ENCODE peak calls at places on chromosomes 1 and 21, in four cellular contexts. F, I, A and Y are unnamed samples.

GRCh38 chr1:167446946-167447345 is 71.4 kb downstream of the CD247 start:
- DNase-seq in F (no peak), I (no peak), A (no peak), Y (no peak)

GRCh38 chr1:156926175-156926574 is 5.7 kb downstream of the LRRC71 start:
- DNase-seq in F (no peak), I (peak; percentile 43), A (no peak), Y (no peak)

GRCh38 chr1:143720087-143721023 is 251.4 kb downstream of the FAM72C start:
- DNase-seq in F (no peak), I (peak; percentile 50), A (no peak), Y (peak; percentile 61)

GRCh38 chr1:54327386-54328116 is 78.6 kb downstream of the SSBP3 start:
- DNase-seq in F (no peak), I (no peak), A (no peak), Y (no peak)

GRCh38 chr1:180925471-180926051 is 12.9 kb downstream of the KIAA1614 start:
- DNase-seq in F (peak; percentile 84), I (no peak), A (no peak), Y (no peak)

GRCh38 chr1:159441360-159441759 is 1.8 kb downstream of the OR10J1 start:
- DNase-seq in F (no peak), I (no peak), A (no peak), Y (no peak)

GRCh38 chr1:43976890-43977289 is 2.1 kb upstream of the B4GALT2 start:
- DNase-seq in F (no peak), I (no peak), A (no peak), Y (no peak)

GRCh38 chr1:228021526-228022030 is 14.8 kb downstream of the WNT3A start:
- DNase-seq in F (no peak), I (no peak), A (no peak), Y (peak; percentile 29)

GRCh38 chr1:151574575-151575529 is 34.7 kb downstream of the TUFT1 start:
- DNase-seq in F (no peak), I (peak; percentile 83), A (no peak), Y (no peak)

GRCh38 chr1:53328490-53329182 is 766 bp upstream of the LRP8 start:
- DNase-seq in F (no peak), I (no peak), A (no peak), Y (no peak)

GRCh38 chr1:59978026-59978425 is 51.5 kb upstream of the CYP2J2 start:
- DNase-seq in F (peak; percentile 29), I (no peak), A (no peak), Y (no peak)

GRCh38 chr1:240027059-240027462 is 64.6 kb upstream of the FMN2 start:
- DNase-seq in F (peak; percentile 9), I (peak; percentile 42), A (no peak), Y (peak; percentile 57)

GRCh38 chr1:117895482-117896114 is 33.8 kb downstream of the GDAP2 start:
- DNase-seq in F (peak; percentile 63), I (peak; percentile 53), A (peak; percentile 32), Y (no peak)

GRCh38 chr1:70427976-70428375 is 16.9 kb downstream of the CTH start:
- DNase-seq in F (no peak), I (no peak), A (no peak), Y (no peak)

GRCh38 chr1:55506686-55507577 is 291.8 kb upstream of the USP24 start:
- DNase-seq in F (no peak), I (no peak), A (no peak), Y (no peak)

GRCh38 chr1:92192246-92192645 is 25.5 kb upstream of the C1orf146 start:
- DNase-seq in F (no peak), I (no peak), A (no peak), Y (no peak)

GRCh38 chr21:30497065-30497464 is at the start of gene KRTAP19-4:
- DNase-seq in F (no peak), I (no peak), A (no peak), Y (no peak)

DNA sequence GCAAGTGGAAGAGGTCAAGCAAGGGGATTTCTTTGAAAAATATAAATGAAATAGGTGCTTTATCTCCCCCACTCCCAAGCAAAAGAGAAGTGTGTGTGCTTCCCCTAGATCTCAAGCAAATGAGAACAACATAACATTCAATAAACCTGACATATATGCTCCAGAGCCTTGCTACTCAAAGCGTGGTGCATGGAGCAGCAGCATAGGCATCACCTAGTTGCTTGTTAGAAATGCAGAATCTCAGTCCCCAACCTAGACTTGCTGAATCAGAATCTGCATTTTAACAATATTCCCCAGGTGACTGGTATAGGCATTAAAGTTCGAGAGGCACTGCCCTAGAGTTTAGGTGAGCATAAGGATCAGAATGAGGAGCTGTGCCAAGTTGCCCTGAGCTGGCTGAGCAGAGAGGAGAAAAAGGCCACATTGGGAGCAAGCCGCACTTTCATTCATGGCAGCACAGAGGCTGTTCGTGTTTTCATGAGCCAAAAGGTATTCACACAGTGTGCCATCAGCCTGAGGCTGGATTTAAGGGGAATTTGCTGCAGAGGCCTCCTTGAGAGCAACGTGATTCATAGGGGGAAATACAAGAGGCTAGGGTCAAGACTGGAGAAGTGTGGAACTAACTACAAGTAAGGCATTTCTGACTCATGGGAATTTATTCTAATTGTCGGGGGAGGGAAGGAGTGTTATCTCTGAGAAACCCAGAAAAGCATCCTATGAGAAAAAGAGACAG is 14.3 kb upstream of the LPAR3 start:
- DNase-seq in F (no peak), I (no peak), A (no peak), Y (peak; percentile 54)
- TF ChIP-seq BRCA1 in F (no peak), I (no peak), A (no peak), Y (no peak)

GRCh38 chr1:175254190-175254589 is 61.6 kb upstream of the KIAA0040 start:
- DNase-seq in F (no peak), I (no peak), A (no peak), Y (no peak)

GRCh38 chr1:175245324-175245723 is 52.7 kb upstream of the KIAA0040 start:
- DNase-seq in F (no peak), I (no peak), A (no peak), Y (no peak)

GRCh38 chr1:175244206-175244605 is 51.6 kb upstream of the KIAA0040 start:
- DNase-seq in F (no peak), I (no peak), A (no peak), Y (no peak)

GRCh38 chr1:175252561-175252960 is 60.0 kb upstream of the KIAA0040 start:
- DNase-seq in F (no peak), I (no peak), A (peak; percentile 34), Y (no peak)

DNA sequence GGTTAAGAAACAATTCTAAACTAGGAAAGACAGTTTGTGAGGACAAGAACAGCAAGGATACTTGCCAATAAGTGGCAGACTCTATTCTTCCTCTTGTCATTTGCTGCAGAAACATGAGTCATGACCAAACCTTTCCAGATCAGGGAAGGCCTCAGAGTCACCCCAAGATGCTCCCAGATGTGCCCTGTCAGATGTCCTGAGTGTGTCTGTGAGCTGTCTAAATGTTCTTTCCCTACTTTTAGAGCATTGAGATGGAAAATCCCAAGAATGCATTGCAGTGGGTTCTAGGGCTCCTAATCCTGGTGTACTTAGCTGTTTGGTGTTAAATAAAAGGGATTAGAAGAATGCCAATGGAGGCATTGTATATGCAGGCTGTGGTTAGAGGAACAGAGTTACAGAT is 57.5 kb upstream of the KIAA0040 start:
- DNase-seq in F (no peak), I (no peak), A (no peak), Y (no peak)
- TF ChIP-seq POLR2AphosphoS5 in F (no peak), I (no peak), A (no peak), Y (no peak)

GRCh38 chr1:41514381-41514780 is 29.9 kb upstream of the EDN2 start:
- DNase-seq in F (no peak), I (no peak), A (no peak), Y (no peak)
- TF ChIP-seq GABPA in F (no peak), I (no peak), A (no peak), Y (no peak)

GRCh38 chr1:225762444-225762843 is 15.2 kb upstream of the SRP9 start:
- DNase-seq in F (peak; percentile 76), I (no peak), A (no peak), Y (no peak)

GRCh38 chr1:225760531-225760930 is 17.1 kb upstream of the SRP9 start:
- DNase-seq in F (no peak), I (no peak), A (no peak), Y (no peak)

GRCh38 chr1:225763815-225764548 is 13.6 kb upstream of the SRP9 start:
- DNase-seq in F (no peak), I (no peak), A (no peak), Y (no peak)

GRCh38 chr1:225757927-225758460 is 19.6 kb upstream of the SRP9 start:
- DNase-seq in F (no peak), I (no peak), A (no peak), Y (no peak)

GRCh38 chr1:225762002-225762441 is 15.6 kb upstream of the SRP9 start:
- DNase-seq in F (no peak), I (no peak), A (no peak), Y (no peak)
- TF ChIP-seq BRCA1 in F (no peak), I (no peak), A (no peak), Y (no peak)